ENCODE peak calls at places on chromosomes 5 and 9, in four cellular contexts. X, T, P and K are unnamed samples.

GRCh38 chr5:136135536-136135935 is 2.9 kb downstream of the SMAD5 start:
- DNase-seq in T (no peak), X (no peak), P (no peak), K (no peak)

GRCh38 chr5:32690153-32690552 is 21.0 kb upstream of the NPR3 start:
- DNase-seq in X (no peak), T (no peak), P (peak), K (no peak)

GRCh38 chr9:126788046-126788445 is 16.8 kb upstream of the ZBTB43 start:
- DNase-seq in P (no peak), T (no peak), X (no peak), K (no peak)

GRCh38 chr9:131698715-131699053 is 41.2 kb downstream of the RAPGEF1 start:
- DNase-seq in X (peak), P (no peak), T (no peak), K (no peak)

GRCh38 chr5:55427157-55427556 is 107.6 kb downstream of the PLPP1 start:
- DNase-seq in T (no peak), X (peak), P (no peak), K (peak)

GRCh38 chr5:138305797-138306196 is 25.8 kb downstream of the CDC25C start:
- DNase-seq in T (no peak), X (peak), P (no peak), K (no peak)

GRCh38 chr5:112366987-112367386 is 52.1 kb downstream of the EPB41L4A start:
- DNase-seq in P (no peak), X (no peak), T (peak), K (no peak)

GRCh38 chr5:112126982-112127381 is 292.1 kb downstream of the EPB41L4A start:
- DNase-seq in P (no peak), T (no peak), X (no peak), K (no peak)

GRCh38 chr9:27548055-27548741 is 18.6 kb upstream of the MOB3B start:
- DNase-seq in T (no peak), P (no peak), X (peak), K (peak)

GRCh38 chr9:35954942-35955546 is 2.9 kb downstream of the OR2S2 start:
- DNase-seq in P (peak), X (peak), T (peak), K (peak)

GRCh38 chr9:93635186-93636107 is 59.1 kb downstream of the PHF2 start:
- DNase-seq in P (no peak), X (no peak), T (no peak), K (no peak)

GRCh38 chr5:44795496-44795895 is 13.3 kb upstream of the MRPS30 start:
- DNase-seq in P (no peak), X (no peak), T (no peak), K (no peak)

GRCh38 chr9:95366731-95367325 is 49.3 kb upstream of the FANCC start:
- DNase-seq in P (no peak), T (no peak), X (no peak), K (no peak)

GRCh38 chr9:34010979-34011378 is 37.7 kb downstream of the UBAP2 start:
- DNase-seq in P (peak), X (peak), T (no peak), K (no peak)

GRCh38 chr9:35945341-35946018 is 12.5 kb downstream of the OR2S2 start:
- DNase-seq in P (peak), T (peak), X (peak), K (no peak)

GRCh38 chr5:93589812-93590215 is 6.8 kb downstream of the NR2F1 start:
- DNase-seq in X (no peak), P (no peak), T (no peak), K (no peak)

GRCh38 chr5:173798127-173798810 is 89.9 kb upstream of the CPEB4 start:
- DNase-seq in P (no peak), X (no peak), T (no peak), K (no peak)

GRCh38 chr5:34736445-34737119 is 80.5 kb downstream of the RAI14 start:
- DNase-seq in X (no peak), P (no peak), T (peak), K (peak)

GRCh38 chr9:121690316-121690715 is 38.9 kb downstream of the DAB2IP start:
- DNase-seq in P (no peak), X (peak), T (no peak), K (peak)

GRCh38 chr5:120545007-120545406 is 80.9 kb downstream of the PRR16 start:
- DNase-seq in T (no peak), X (no peak), P (no peak), K (no peak)

GRCh38 chr5:113059232-113059805 is 82.7 kb downstream of the DCP2 start:
- DNase-seq in T (no peak), P (no peak), X (no peak), K (no peak)

GRCh38 chr9:134942421-134943119 is 24.9 kb upstream of the FCN1 start:
- DNase-seq in P (no peak), X (no peak), T (no peak), K (no peak)

GRCh38 chr5:34057569-34057968 is 14.6 kb upstream of the C1QTNF3 start:
- DNase-seq in T (no peak), X (no peak), P (no peak), K (no peak)

GRCh38 chr5:2899311-2899710 is 147.8 kb upstream of the IRX2 start:
- DNase-seq in X (no peak), P (no peak), T (no peak), K (no peak)

GRCh38 chr5:26329562-26330189 is 708.7 kb downstream of the CDH9 start:
- DNase-seq in X (peak), T (no peak), P (peak), K (peak)

GRCh38 chr5:170110403-170111087 is 4.8 kb downstream of the FOXI1 start:
- DNase-seq in T (no peak), P (no peak), X (no peak), K (no peak)

GRCh38 chr5:170121321-170121720 is 15.6 kb downstream of the FOXI1 start:
- DNase-seq in P (no peak), T (no peak), X (no peak), K (peak)

GRCh38 chr9:132989414-132989996 is 11.0 kb downstream of the GFI1B start:
- DNase-seq in X (no peak), T (no peak), P (no peak), K (no peak)

GRCh38 chr5:126811515-126812198 is 34.7 kb downstream of the LMNB1 start:
- DNase-seq in P (peak), X (peak), T (no peak), K (no peak)

GRCh38 chr5:56092115-56092514 is 97.4 kb upstream of the IL6ST start:
- DNase-seq in X (no peak), T (no peak), P (no peak), K (no peak)